ENCODE peak calls at places on chromosomes 2 and 18, in six cellular contexts. P, B, T, A, W and Y are unnamed samples.

GRCh38 chr2:54074636-54075341 is 40.6 kb upstream of the ACYP2 start:
- DNase-seq in P (no peak), B (no peak), A (no peak), T (no peak), W (no peak), Y (no peak)

GRCh38 chr2:16552202-16552601 is 113.4 kb downstream of the CYRIA start:
- DNase-seq in A (no peak), B (no peak), T (no peak), P (no peak), W (no peak), Y (no peak)

GRCh38 chr18:42545825-42546224 is 569.7 kb downstream of the RIT2 start:
- DNase-seq in P (no peak), B (no peak), W (no peak), A (no peak), T (peak; percentile 23), Y (no peak)

GRCh38 chr18:6994053-6994452 is 123.5 kb downstream of the LAMA1 start:
- DNase-seq in P (no peak), A (no peak), W (no peak), B (no peak), T (peak; percentile 31), Y (no peak)

GRCh38 chr2:166417669-166418068 is 41.9 kb upstream of the SCN9A start:
- DNase-seq in A (no peak), W (no peak), T (peak; percentile 74), P (peak; percentile 53), B (no peak), Y (no peak)

GRCh38 chr2:25215232-25215631 is 46.9 kb upstream of the POMC start:
- DNase-seq in T (no peak), B (no peak), P (no peak), W (no peak), A (no peak), Y (no peak)

GRCh38 chr18:46542545-46542944 is 114.5 kb downstream of the LOXHD1 start:
- DNase-seq in B (no peak), T (no peak), W (no peak), A (peak; percentile 11), P (peak; percentile 67), Y (no peak)

GRCh38 chr2:139122711-139123158 is 342.5 kb upstream of the NXPH2 start:
- DNase-seq in B (no peak), A (no peak), P (peak; percentile 9), T (no peak), W (no peak), Y (no peak)

GRCh38 chr2:144801325-144801724 is 281.4 kb upstream of the ZEB2 start:
- DNase-seq in T (no peak), A (no peak), W (no peak), B (no peak), P (no peak), Y (no peak)

GRCh38 chr2:43047187-43047780 is 179.1 kb downstream of the ZFP36L2 start:
- DNase-seq in W (no peak), T (no peak), A (no peak), B (no peak), P (no peak), Y (no peak)

GRCh38 chr2:27715318-27716165 is 51.9 kb downstream of the SLC4A1AP start:
- DNase-seq in T (peak; percentile 71), P (peak; percentile 76), W (peak; percentile 39), A (peak; percentile 51), B (peak; percentile 28), Y (peak; percentile 41)

GRCh38 chr2:241755166-241755565 is 20.7 kb downstream of the D2HGDH start:
- DNase-seq in B (no peak), T (no peak), A (no peak), P (no peak), W (no peak), Y (no peak)

GRCh38 chr2:134199123-134199522 is 54.7 kb upstream of the MGAT5 start:
- DNase-seq in W (no peak), B (no peak), A (no peak), P (no peak), T (peak; percentile 14), Y (no peak)

GRCh38 chr2:71455741-71456569 is 2.6 kb downstream of the DYSF start:
- DNase-seq in P (peak; percentile 78), W (no peak), T (no peak), A (no peak), B (no peak), Y (no peak)

GRCh38 chr2:128064353-128064752 is 26.6 kb upstream of the UGGT1 start:
- DNase-seq in B (no peak), A (no peak), W (no peak), P (no peak), T (no peak), Y (no peak)

GRCh38 chr2:148592812-148593211 is 51.7 kb upstream of the EPC2 start:
- DNase-seq in T (no peak), W (no peak), P (no peak), A (no peak), B (no peak), Y (no peak)

GRCh38 chr18:79949571-79950439 is 1.6 kb downstream of the SLC66A2 start:
- DNase-seq in A (peak; percentile 9), W (no peak), T (no peak), P (no peak), B (no peak), Y (peak; percentile 34)

GRCh38 chr2:101464841-101465240 is 10.1 kb downstream of the RFX8 start:
- DNase-seq in A (no peak), T (peak; percentile 12), W (no peak), P (no peak), B (no peak), Y (no peak)

GRCh38 chr18:22346968-22347611 is 70.6 kb downstream of the CTAGE1 start:
- DNase-seq in P (peak; percentile 81), A (peak; percentile 17), T (peak; percentile 38), B (no peak), W (no peak), Y (no peak)

GRCh38 chr2:11007331-11007909 is 95.7 kb downstream of the KCNF1 start:
- DNase-seq in T (no peak), P (no peak), A (no peak), B (no peak), W (no peak), Y (no peak)

GRCh38 chr18:76982038-76982437 is 150.5 kb downstream of the MBP start:
- DNase-seq in B (no peak), A (no peak), T (no peak), W (no peak), P (no peak), Y (no peak)
- H3K4me1 ChIP-seq in B (no peaks in the 10 kb centered on the region), A (no peaks in the 10 kb centered on the region), T (no peaks in the 10 kb centered on the region), W (peaks cover 6% of the 10 kb centered on the region), P (peaks cover 22% of the 10 kb centered on the region), Y (peaks cover 6% of the 10 kb centered on the region)

DNA sequence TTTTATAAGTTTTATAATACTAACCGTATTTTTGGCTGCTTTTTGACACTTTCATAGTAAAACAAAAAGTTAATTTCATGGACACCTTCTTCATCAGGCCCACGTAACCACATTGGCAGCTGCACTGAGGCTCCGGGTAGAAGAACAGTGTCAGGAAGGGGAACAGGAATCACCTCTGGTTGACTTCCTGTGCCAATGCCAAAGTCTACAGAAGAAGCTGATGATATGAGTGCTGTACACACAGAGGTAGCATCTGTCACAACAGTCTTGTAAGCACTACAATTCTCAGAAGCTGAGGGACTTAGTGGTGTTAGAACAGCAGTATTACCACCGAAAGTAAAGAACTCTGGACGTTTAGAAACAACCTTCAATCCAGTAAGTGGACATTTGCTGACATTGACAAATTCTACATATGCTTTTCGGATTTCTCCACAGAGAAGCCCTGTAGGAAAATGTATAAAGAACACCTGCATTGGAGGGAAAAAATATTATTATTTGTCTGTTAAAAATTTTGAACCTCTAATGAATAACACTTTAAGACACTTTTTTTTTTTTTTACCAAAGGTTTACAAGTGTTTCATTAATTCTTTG is 85.3 kb downstream of the TRAPPC8 start:
- DNase-seq in P (no peak), A (no peak), T (no peak), W (no peak), B (no peak), Y (no peak)
- H3K36me3 ChIP-seq in P (peaks cover 27% of the 10 kb centered on the region), A (peaks cover 5% of the 10 kb centered on the region), T (peaks cover 2% of the 10 kb centered on the region), W (peaks cover 24% of the 10 kb centered on the region), B (peaks cover 18% of the 10 kb centered on the region), Y (peaks cover 70% of the 10 kb centered on the region)

DNA sequence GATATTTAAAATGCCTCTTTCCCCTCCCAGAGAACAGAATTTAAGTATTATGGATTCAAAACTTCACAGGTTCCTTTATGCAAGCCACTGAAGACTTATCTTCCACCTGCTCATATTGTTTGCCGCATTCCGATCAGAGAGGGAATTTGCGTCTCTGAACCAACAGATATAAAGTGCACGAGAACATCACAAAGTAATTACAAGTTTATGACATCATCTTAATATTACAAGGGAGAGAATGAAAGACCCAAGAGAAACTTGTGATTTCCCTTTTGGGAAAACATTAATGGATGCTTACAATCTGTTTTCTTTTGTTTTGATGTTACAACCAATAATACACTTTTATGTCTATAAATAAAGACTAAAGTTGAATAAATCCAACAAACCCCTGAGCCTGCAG is 631.0 kb downstream of the BCL11A start:
- DNase-seq in A (no peak), B (no peak), W (no peak), P (no peak), T (no peak), Y (no peak)
- H3K4me3 ChIP-seq in A (no peak overlapping the region), B (no peak overlapping the region), W (no peak overlapping the region), P (no peak overlapping the region), T (no peak overlapping the region), Y (no peak overlapping the region)

GRCh38 chr18:48745293-48745692 is 205.5 kb downstream of the SMAD7 start:
- DNase-seq in P (no peak), B (no peak), A (no peak), W (no peak), T (no peak), Y (no peak)
- H3K4me1 ChIP-seq in P (no peaks in the 10 kb centered on the region), B (no peaks in the 10 kb centered on the region), A (no peaks in the 10 kb centered on the region), W (no peaks in the 10 kb centered on the region), T (peaks cover 16% of the 10 kb centered on the region), Y (no peaks in the 10 kb centered on the region)

DNA sequence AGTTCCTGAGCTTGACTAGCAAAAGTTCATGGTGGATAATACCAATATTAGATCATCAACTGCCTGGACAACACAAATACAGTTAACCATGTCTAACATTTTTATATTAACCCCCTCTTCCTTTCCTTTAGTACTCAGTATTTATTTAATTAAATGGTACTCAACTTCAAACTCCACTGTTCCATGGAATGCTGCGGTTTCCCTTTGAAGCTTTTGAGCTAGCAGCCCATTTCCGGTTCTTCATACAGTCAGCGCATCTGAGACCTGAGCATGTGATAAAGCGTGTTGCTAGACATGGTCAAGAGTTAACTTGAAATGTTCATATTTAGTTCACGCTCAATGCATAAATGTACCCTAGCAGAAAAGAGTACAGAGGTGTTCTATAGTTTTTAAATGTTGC is 278.4 kb downstream of the ALPK2 start:
- DNase-seq in W (no peak), T (no peak), B (no peak), P (no peak), A (no peak), Y (no peak)
- H3K36me3 ChIP-seq in W (no peaks in the 10 kb centered on the region), T (no peaks in the 10 kb centered on the region), B (no peaks in the 10 kb centered on the region), P (peaks cover 17% of the 10 kb centered on the region), A (no peaks in the 10 kb centered on the region), Y (no peaks in the 10 kb centered on the region)

DNA sequence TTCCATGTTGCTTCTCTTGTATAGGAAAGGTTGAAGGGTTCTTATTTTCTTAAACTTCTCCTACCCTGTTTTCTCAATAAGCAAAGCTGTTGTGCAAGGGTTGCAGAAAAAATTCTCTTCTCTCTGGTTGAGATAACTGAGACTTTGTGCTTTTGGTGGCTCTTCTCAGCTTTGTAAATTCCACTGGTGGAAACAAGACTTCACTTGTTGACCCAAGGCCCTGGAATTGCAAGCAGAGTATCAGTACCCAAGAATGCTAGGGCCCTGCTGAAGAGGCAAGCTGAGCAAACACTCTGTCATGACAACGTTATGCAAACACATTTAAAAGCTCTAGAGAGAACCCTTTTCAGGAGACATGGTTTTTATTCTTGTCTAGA is 294.7 kb upstream of the EPAS1 start:
- DNase-seq in B (no peak), W (no peak), T (peak; percentile 41), A (no peak), P (no peak), Y (no peak)
- H3K4me3 ChIP-seq in B (no peak overlapping the region), W (no peak overlapping the region), T (no peak overlapping the region), A (no peak overlapping the region), P (no peak overlapping the region), Y (no peak overlapping the region)